ENCODE peak calls at places on chromosomes 1 and 21, in four cellular contexts. H, O, X and E are unnamed samples.

GRCh38 chr1:150562384-150563339 is 13.5 kb downstream of the ADAMTSL4 start:
- DNase-seq in H (peak; percentile 43), O (peak; percentile 44), X (no peak), E (no peak)

GRCh38 chr1:225070972-225071371 is 141.5 kb downstream of the DNAH14 start:
- DNase-seq in H (no peak), O (no peak), X (no peak), E (no peak)

GRCh38 chr21:42818328-42818749 is 61.0 kb downstream of the WDR4 start:
- DNase-seq in H (peak; percentile 43), O (peak; percentile 58), X (peak; percentile 82), E (peak; percentile 92)

GRCh38 chr1:161038523-161039153 is at the start of gene TSTD1:
- DNase-seq in H (peak; percentile 65), O (no peak), X (peak; percentile 90), E (no peak)

GRCh38 chr1:114061431-114061830 is 82.2 kb downstream of the OLFML3 start:
- DNase-seq in H (no peak), O (no peak), X (no peak), E (no peak)

GRCh38 chr1:168386949-168387586 is 106.4 kb downstream of the TBX19 start:
- DNase-seq in H (peak; percentile 35), O (no peak), X (peak; percentile 90), E (no peak)

GRCh38 chr1:217528271-217528670 is 102.6 kb downstream of the GPATCH2 start:
- DNase-seq in H (no peak), O (no peak), X (no peak), E (no peak)

GRCh38 chr1:73205294-73205973 is 923.1 kb upstream of the NEGR1 start:
- DNase-seq in H (no peak), O (no peak), X (no peak), E (no peak)

GRCh38 chr1:77975907-77976306 is 3.0 kb downstream of the FUBP1 start:
- DNase-seq in H (no peak), O (no peak), X (no peak), E (no peak)

GRCh38 chr1:167460836-167461235 is 57.5 kb downstream of the CD247 start:
- DNase-seq in H (peak; percentile 43), O (no peak), X (no peak), E (no peak)

GRCh38 chr1:168234846-168235547 is 9.2 kb downstream of the SFT2D2 start:
- DNase-seq in H (no peak), O (no peak), X (no peak), E (peak; percentile 21)

GRCh38 chr21:31658053-31658452 is 1.4 kb upstream of the SOD1 start:
- DNase-seq in H (no peak), O (no peak), X (no peak), E (no peak)

GRCh38 chr1:10429868-10430215 is 391 bp upstream of the CENPS start:
- DNase-seq in H (no peak), O (no peak), X (peak; percentile 35), E (no peak)

GRCh38 chr1:242184955-242185354 is 186.1 kb upstream of the MAP1LC3C start:
- DNase-seq in H (no peak), O (no peak), X (no peak), E (no peak)

GRCh38 chr1:151255381-151255780 is 847 bp downstream of the PSMD4 start:
- DNase-seq in H (no peak), O (no peak), X (no peak), E (no peak)

GRCh38 chr1:51916587-51917405 is 38.3 kb upstream of the NRDC start:
- DNase-seq in H (no peak), O (no peak), X (no peak), E (no peak)

GRCh38 chr1:214303106-214303505 is 22.1 kb downstream of the SMYD2 start:
- DNase-seq in H (no peak), O (no peak), X (no peak), E (no peak)

GRCh38 chr1:85078903-85079302 is 30.6 kb upstream of the MCOLN3 start:
- DNase-seq in H (no peak), O (no peak), X (no peak), E (no peak)

GRCh38 chr1:151547119-151547899 is 7.2 kb downstream of the TUFT1 start:
- DNase-seq in H (peak; percentile 93), O (peak; percentile 44), X (peak; percentile 86), E (no peak)

GRCh38 chr1:225534135-225534534 is 106.3 kb upstream of the LBR start:
- DNase-seq in H (no peak), O (no peak), X (no peak), E (no peak)

GRCh38 chr1:214332950-214333798 is 52.2 kb downstream of the SMYD2 start:
- DNase-seq in H (no peak), O (peak; percentile 61), X (no peak), E (no peak)

GRCh38 chr1:109425902-109426277 is 358 bp downstream of the PSMA5 start:
- DNase-seq in H (no peak), O (no peak), X (no peak), E (peak; percentile 93)

GRCh38 chr1:41356752-41357151 is 4.5 kb upstream of the FOXO6 start:
- DNase-seq in H (no peak), O (no peak), X (no peak), E (no peak)

GRCh38 chr1:237610157-237610556 is 280.6 kb downstream of the ZP4 start:
- DNase-seq in H (no peak), O (no peak), X (no peak), E (no peak)

GRCh38 chr1:228059536-228060457 is 22.7 kb upstream of the ARF1 start:
- DNase-seq in H (peak; percentile 93), O (no peak), X (peak; percentile 96), E (no peak)

GRCh38 chr1:33972676-33973395 is 109.0 kb downstream of the HMGB4 start:
- DNase-seq in H (peak; percentile 53), O (peak; percentile 55), X (no peak), E (no peak)

GRCh38 chr1:108050134-108050533 is 85.2 kb upstream of the VAV3 start:
- DNase-seq in H (no peak), O (peak; percentile 62), X (no peak), E (no peak)

GRCh38 chr1:66521736-66522365 is 12.1 kb upstream of the SGIP1 start:
- DNase-seq in H (no peak), O (no peak), X (no peak), E (no peak)

GRCh38 chr1:164563821-164564251 is 4.9 kb downstream of the PBX1 start:
- DNase-seq in H (no peak), O (no peak), X (no peak), E (no peak)

GRCh38 chr21:34313116-34313515 is 50.7 kb upstream of the KCNE2 start:
- DNase-seq in H (no peak), O (no peak), X (no peak), E (no peak)

GRCh38 chr1:14625587-14626447 is 27.3 kb downstream of the KAZN start:
- DNase-seq in H (no peak), O (no peak), X (no peak), E (no peak)

GRCh38 chr1:228066891-228067654 is 15.4 kb upstream of the ARF1 start:
- DNase-seq in H (no peak), O (no peak), X (no peak), E (no peak)

GRCh38 chr1:156815307-156815826 is 1.3 kb downstream of the SH2D2A start:
- DNase-seq in H (no peak), O (peak; percentile 72), X (peak; percentile 83), E (no peak)

GRCh38 chr1:218711021-218711420 is 365.9 kb downstream of the TGFB2 start:
- DNase-seq in H (no peak), O (no peak), X (no peak), E (no peak)

DNA sequence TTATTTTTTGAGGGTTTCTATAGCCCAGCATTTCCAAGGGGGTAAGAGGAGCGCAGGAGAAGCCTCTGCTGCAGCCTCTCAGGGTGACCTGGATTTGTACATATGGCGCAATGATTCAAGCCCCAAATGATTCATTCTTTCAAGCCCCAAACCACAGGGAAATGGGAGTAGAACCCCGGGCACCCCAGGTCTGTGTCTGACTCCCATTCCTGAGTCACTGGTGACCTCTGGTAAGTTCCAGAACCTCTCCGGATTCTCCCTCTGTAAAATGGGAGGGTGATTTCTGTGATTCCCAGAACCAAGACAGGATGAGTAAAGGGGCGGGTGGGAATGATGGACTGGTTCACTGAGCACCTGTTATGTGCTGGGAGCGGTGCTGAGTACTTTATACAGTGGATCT is 20.1 kb upstream of the SLC26A9 start:
- DNase-seq in H (no peak), O (no peak), X (peak; percentile 9), E (no peak)
- H3K4me1 ChIP-seq in H (no peaks in the 10 kb centered on the region), O (peaks cover 6% of the 10 kb centered on the region), X (peaks cover 6% of the 10 kb centered on the region), E (peaks cover 3% of the 10 kb centered on the region)

GRCh38 chr1:184691719-184692324 is 62.8 kb downstream of the EDEM3 start:
- DNase-seq in H (no peak), O (no peak), X (no peak), E (no peak)
- TF ChIP-seq CTCF in H (peak; percentile 64), O (peak; percentile 61), X (peak; percentile 72), E (peak; percentile 81)

DNA sequence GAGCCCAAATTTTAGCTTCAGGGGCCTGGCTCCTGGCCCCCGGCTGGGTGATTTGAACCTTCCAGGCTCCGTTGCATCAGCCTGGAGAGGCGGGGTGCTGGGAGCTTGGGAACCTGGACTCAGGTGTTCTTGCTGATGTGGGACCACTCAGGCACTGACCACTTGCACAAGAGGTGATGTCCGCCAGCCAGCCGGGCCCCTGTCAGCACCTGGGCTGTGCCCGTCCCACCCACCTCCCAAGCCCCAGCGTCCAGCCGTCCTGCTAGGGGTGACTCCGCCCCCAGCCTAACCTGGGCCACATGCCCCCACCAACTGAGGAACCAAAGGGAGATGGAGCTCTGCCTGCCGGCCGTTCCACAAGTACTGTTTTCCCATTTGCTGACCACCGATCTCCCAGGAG is 47.4 kb upstream of the ARHGEF16 start:
- DNase-seq in H (no peak), O (no peak), X (no peak), E (no peak)
- H3K4me1 ChIP-seq in H (no peaks in the 10 kb centered on the region), O (peaks cover 14% of the 10 kb centered on the region), X (no peaks in the 10 kb centered on the region), E (peaks cover 15% of the 10 kb centered on the region)

GRCh38 chr1:48875736-48876135 is 99.0 kb upstream of the BEND5 start:
- DNase-seq in H (no peak), O (no peak), X (no peak), E (no peak)

GRCh38 chr1:48873944-48874343 is 97.3 kb upstream of the BEND5 start:
- DNase-seq in H (no peak), O (no peak), X (no peak), E (no peak)

GRCh38 chr1:48869116-48869893 is 92.6 kb upstream of the BEND5 start:
- DNase-seq in H (peak; percentile 74), O (no peak), X (no peak), E (no peak)

GRCh38 chr1:48864913-48865312 is 88.2 kb upstream of the BEND5 start:
- DNase-seq in H (no peak), O (no peak), X (no peak), E (no peak)

GRCh38 chr1:48870596-48870995 is 93.9 kb upstream of the BEND5 start:
- DNase-seq in H (no peak), O (no peak), X (no peak), E (no peak)
- TF ChIP-seq CTCF in H (no peak), O (no peak), X (peak; percentile 60), E (no peak)

DNA sequence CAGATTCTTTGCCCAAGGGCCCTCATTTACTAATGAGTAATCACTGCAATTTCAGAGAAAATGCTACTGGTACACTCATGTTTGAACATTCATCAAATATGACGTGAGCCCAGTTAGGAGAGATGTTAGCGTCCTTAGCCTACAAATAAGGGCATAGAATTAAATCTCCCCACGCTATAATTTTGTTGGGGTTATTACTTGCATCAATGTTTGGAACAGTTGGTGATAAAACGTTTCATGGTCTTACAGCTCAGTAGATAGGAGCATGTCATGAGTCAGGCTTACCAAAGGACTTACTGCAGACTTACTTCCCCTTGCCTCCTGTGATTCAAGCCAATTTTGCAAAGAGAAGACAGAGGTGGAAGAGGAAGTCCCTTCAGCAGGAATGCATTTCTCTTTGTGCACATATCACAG is 304.0 kb downstream of the KIF26B start:
- DNase-seq in H (no peak), O (no peak), X (no peak), E (no peak)
- H3K4me1 ChIP-seq in H (no peaks in the 10 kb centered on the region), O (no peaks in the 10 kb centered on the region), X (no peaks in the 10 kb centered on the region), E (no peaks in the 10 kb centered on the region)